ENCODE peak calls at places on chromosomes 12 and 14, in four cellular contexts. T is astrocyte of the hippocampus; K is activated gamma-delta T cell treated with anti-CD3 and anti-CD28 coated beads, Interleukin-2, amount 50 U/mL, for 16 hours; U is activated CD4-positive, alpha-beta memory T cell treated with anti-CD3 and anti-CD28 coated beads, Interleukin-2, amount 10 ng/mL, durations not matched to agents 7 days and 5 days. I is an unnamed sample.

GRCh38 chr12:94145231-94145979 is 3.0 kb upstream of the PLXNC1 start:
- DNase-seq in T (peak), K (no peak), U (no peak), I (peak)

GRCh38 chr12:1744932-1745331 is 54.1 kb downstream of the ADIPOR2 start:
- DNase-seq in T (peak), K (no peak), U (no peak), I (no peak)

GRCh38 chr14:100690672-100691071 is 36.0 kb upstream of the DLK1 start:
- DNase-seq in T (no peak), K (no peak), U (no peak), I (no peak)

GRCh38 chr12:54053625-54054441 is at the start of gene HOXC4:
- DNase-seq in T (no peak), K (no peak), U (no peak), I (peak)

GRCh38 chr14:85529803-85530574 is at the start of gene FLRT2:
- DNase-seq in T (peak), K (no peak), U (no peak), I (peak)

GRCh38 chr12:105228494-105228893 is 7.5 kb downstream of the APPL2 start:
- DNase-seq in T (peak), K (no peak), U (no peak), I (no peak)

GRCh38 chr14:51482112-51482511 is 169.6 kb upstream of the FRMD6 start:
- DNase-seq in T (no peak), K (no peak), U (no peak), I (no peak)

GRCh38 chr14:36844443-36844842 is 182.8 kb downstream of the PAX9 start:
- DNase-seq in T (no peak), K (no peak), U (no peak), I (peak)

GRCh38 chr12:89474615-89475014 is 50.0 kb downstream of the GALNT4 start:
- DNase-seq in T (no peak), K (no peak), U (no peak), I (no peak)